ENCODE peak calls at places on chromosome 18, in nine cellular contexts. Z, G, W, K, D, R, Q, E and S are unnamed samples.

GRCh38 chr18:3585656-3586509 is 135.9 kb downstream of the TGIF1 start:
- DNase-seq in D (peak), W (peak), R (peak), E (peak), K (no peak), G (peak), Z (peak), Q (peak), S (peak)

GRCh38 chr18:77101410-77102245 is 31.0 kb downstream of the MBP start:
- DNase-seq in W (peak), D (no peak), K (peak), Z (peak), E (no peak), G (no peak), Q (no peak), R (no peak), S (peak)

GRCh38 chr18:36583155-36583745 is 245.6 kb downstream of the TPGS2 start:
- DNase-seq in Z (no peak), K (no peak), W (peak), E (no peak), Q (no peak), D (no peak), G (no peak), R (no peak), S (peak)

GRCh38 chr18:42563995-42564394 is 551.5 kb downstream of the RIT2 start:
- DNase-seq in K (no peak), G (no peak), W (no peak), Z (no peak), D (no peak), R (no peak), E (no peak), Q (no peak), S (no peak)

GRCh38 chr18:50879302-50880107 is 587 bp downstream of the ME2 start:
- DNase-seq in G (no peak), K (no peak), D (no peak), E (no peak), Z (peak), R (peak), Q (peak), W (peak), S (peak)

GRCh38 chr18:49368876-49369440 is 91.5 kb downstream of the DYM start:
- DNase-seq in D (peak), Q (no peak), R (no peak), E (no peak), Z (no peak), W (no peak), K (no peak), G (no peak), S (no peak)

GRCh38 chr18:34991152-34991551 is 50.1 kb upstream of the MAPRE2 start:
- DNase-seq in E (no peak), K (no peak), D (no peak), Q (no peak), Z (no peak), R (no peak), W (no peak), G (no peak), S (no peak)

GRCh38 chr18:10892801-10893595 is 256.4 kb downstream of the PIEZO2 start:
- DNase-seq in G (no peak), D (no peak), K (peak), Q (no peak), R (no peak), W (no peak), Z (peak), E (no peak), S (no peak)

GRCh38 chr18:68840554-68841263 is 42.8 kb downstream of the CCDC102B start:
- DNase-seq in G (no peak), K (peak), R (no peak), Q (no peak), Z (peak), E (no peak), D (no peak), W (no peak), S (no peak)

GRCh38 chr18:28407681-28408080 is 230.8 kb upstream of the CDH2 start:
- DNase-seq in D (no peak), K (no peak), R (no peak), Z (peak), E (no peak), G (no peak), W (no peak), Q (no peak), S (no peak)

GRCh38 chr18:56532176-56532840 is 106.1 kb downstream of the TXNL1 start:
- DNase-seq in W (peak), G (no peak), Q (no peak), R (no peak), D (no peak), Z (peak), K (no peak), E (no peak), S (peak)

GRCh38 chr18:378039-378438 is 110.2 kb upstream of the THOC1 start:
- DNase-seq in W (no peak), D (no peak), K (no peak), Z (no peak), G (no peak), Q (no peak), E (no peak), R (no peak), S (no peak)

GRCh38 chr18:4203525-4203924 is 251.6 kb downstream of the DLGAP1 start:
- DNase-seq in K (no peak), W (no peak), D (no peak), G (no peak), Q (no peak), E (no peak), R (no peak), Z (no peak), S (no peak)

GRCh38 chr18:76145506-76145905 is 349.5 kb downstream of the ZNF516 start:
- DNase-seq in W (no peak), K (no peak), R (no peak), D (no peak), G (no peak), Z (no peak), E (no peak), Q (no peak), S (no peak)

GRCh38 chr18:63476666-63477065 is at the start of gene SERPINB5:
- DNase-seq in W (no peak), D (peak), K (no peak), E (no peak), G (no peak), Q (no peak), Z (no peak), R (no peak), S (no peak)

GRCh38 chr18:80196528-80197320 is 50.6 kb downstream of the PARD6G start:
- DNase-seq in W (no peak), D (no peak), R (no peak), Q (no peak), Z (peak), E (no peak), K (no peak), G (no peak), S (no peak)

GRCh38 chr18:9115984-9116383 is 13.5 kb downstream of the NDUFV2 start:
- DNase-seq in G (no peak), D (no peak), Z (no peak), W (no peak), Q (no peak), K (no peak), R (no peak), E (no peak), S (no peak)

GRCh38 chr18:39313992-39314391 is 1748.4 kb upstream of the CELF4 start:
- DNase-seq in D (peak), G (no peak), W (no peak), K (no peak), Z (no peak), Q (no peak), R (no peak), E (no peak), S (no peak)